ENCODE peak calls at places on chromosome 19, in eight cellular contexts. I is cardiac muscle cell, Q is OCI-LY7, M is PC-3, B is psoas muscle, Z is tibial artery, N is neuronal stem cell, P is uterus. V is an unnamed sample. For H3K4me1, the result is how much of the 10 kb centered on the place peaks cover.

GRCh38 chr19:49434907-49435577 is 6.3 kb downstream of the SLC17A7 start:
- DNase-seq in I (no peak), Q (no peak), M (no peak), B (no peak), Z (no peak), N (no peak), P (no peak), V (no peak)

GRCh38 chr19:7691497-7691896 is 10.4 kb downstream of the FCER2 start:
- DNase-seq in I (no peak), Q (no peak), M (no peak), B (no peak), Z (no peak), N (no peak), P (no peak), V (no peak)

GRCh38 chr19:27865927-27866777 is 1346.8 kb downstream of the UQCRFS1 start:
- DNase-seq in I (no peak), Q (no peak), M (no peak), B (no peak), Z (no peak), N (no peak), P (no peak), V (no peak)

GRCh38 chr19:19250196-19250801 is 22.8 kb downstream of the TM6SF2 start:
- DNase-seq in I (no peak), Q (no peak), M (no peak), B (no peak), Z (no peak), N (no peak), P (no peak), V (no peak)

GRCh38 chr19:474126-475078 is 13.6 kb upstream of the SHC2 start:
- DNase-seq in I (no peak), Q (no peak), M (no peak), B (no peak), Z (no peak), N (no peak), P (no peak), V (peak)

GRCh38 chr19:18286973-18287635 is 5.7 kb upstream of the JUND start:
- DNase-seq in I (no peak), Q (no peak), M (no peak), B (no peak), Z (no peak), N (no peak), P (no peak), V (no peak)

GRCh38 chr19:6736917-6737283 is 480 bp downstream of the GPR108 start:
- DNase-seq in I (no peak), Q (no peak), M (no peak), B (no peak), Z (no peak), N (no peak), P (no peak), V (no peak)

GRCh38 chr19:52370341-52370710 is 603 bp downstream of the ZNF880 start:
- DNase-seq in I (no peak), Q (no peak), M (no peak), B (no peak), Z (no peak), N (no peak), P (no peak), V (no peak)

GRCh38 chr19:46944918-46945628 is 74.6 kb upstream of the NPAS1 start:
- DNase-seq in I (peak), Q (no peak), M (no peak), B (peak), Z (peak), N (peak), P (peak), V (peak)

GRCh38 chr19:55467236-55468053 is 2.9 kb upstream of the C19orf85 start:
- DNase-seq in I (peak), Q (peak), M (peak), B (peak), Z (peak), N (no peak), P (peak), V (peak)

GRCh38 chr19:22620912-22621311 is 13.2 kb upstream of the ZNF492 start:
- DNase-seq in I (no peak), Q (no peak), M (no peak), B (no peak), Z (no peak), N (no peak), P (no peak), V (no peak)

GRCh38 chr19:15159251-15159650 is 41.5 kb downstream of the NOTCH3 start:
- DNase-seq in I (no peak), Q (peak), M (peak), B (no peak), Z (no peak), N (no peak), P (no peak), V (no peak)

GRCh38 chr19:13764821-13765394 is 586 bp downstream of the MRI1 start:
- DNase-seq in I (peak), Q (no peak), M (peak), B (peak), Z (no peak), N (no peak), P (no peak), V (peak)

GRCh38 chr19:3849092-3849491 is 19.7 kb downstream of the ZFR2 start:
- DNase-seq in I (peak), Q (peak), M (peak), B (no peak), Z (no peak), N (no peak), P (no peak), V (no peak)

GRCh38 chr19:43618921-43619261 is 538 bp downstream of the ZNF428 start:
- DNase-seq in I (no peak), Q (peak), M (peak), B (no peak), Z (peak), N (no peak), P (peak), V (no peak)

GRCh38 chr19:4981681-4981958 is 12.7 kb downstream of the KDM4B start:
- DNase-seq in I (no peak), Q (peak), M (no peak), B (no peak), Z (no peak), N (no peak), P (no peak), V (no peak)

GRCh38 chr19:45202637-45203036 is 24.1 kb downstream of the BLOC1S3 start:
- DNase-seq in I (no peak), Q (no peak), M (no peak), B (no peak), Z (no peak), N (no peak), P (no peak), V (no peak)

GRCh38 chr19:8487137-8487851 is 15.1 kb downstream of the PRAM1 start:
- DNase-seq in I (no peak), Q (no peak), M (no peak), B (no peak), Z (peak), N (no peak), P (no peak), V (no peak)

GRCh38 chr19:4983346-4984105 is 14.6 kb downstream of the KDM4B start:
- DNase-seq in I (no peak), Q (no peak), M (no peak), B (peak), Z (no peak), N (no peak), P (no peak), V (no peak)

GRCh38 chr19:8174706-8175105 is 25.3 kb upstream of the FBN3 start:
- DNase-seq in I (no peak), Q (no peak), M (peak), B (no peak), Z (no peak), N (no peak), P (no peak), V (no peak)

GRCh38 chr19:1103691-1104451 is at the start of gene GPX4:
- DNase-seq in I (peak), Q (peak), M (peak), B (peak), Z (peak), N (peak), P (peak), V (peak)

GRCh38 chr19:40365613-40366401 is 17.3 kb downstream of the PLD3 start:
- DNase-seq in I (peak), Q (peak), M (peak), B (no peak), Z (peak), N (peak), P (peak), V (peak)

GRCh38 chr19:5491565-5491964 is 36.3 kb downstream of the ZNRF4 start:
- DNase-seq in I (no peak), Q (no peak), M (no peak), B (no peak), Z (no peak), N (no peak), P (no peak), V (no peak)

GRCh38 chr19:343941-344624 is 513 bp downstream of the MIER2 start:
- DNase-seq in I (peak), Q (peak), M (no peak), B (peak), Z (no peak), N (peak), P (peak), V (peak)

GRCh38 chr19:13839193-13839937 is 37.6 kb upstream of the NANOS3 start:
- DNase-seq in I (peak), Q (peak), M (peak), B (peak), Z (peak), N (no peak), P (peak), V (peak)

GRCh38 chr19:40613669-40614594 is 12.8 kb downstream of the LTBP4 start:
- DNase-seq in I (peak), Q (peak), M (no peak), B (peak), Z (peak), N (no peak), P (peak), V (peak)

GRCh38 chr19:38182536-38183210 is 41.3 kb downstream of the DPF1 start:
- DNase-seq in I (no peak), Q (no peak), M (no peak), B (no peak), Z (no peak), N (no peak), P (no peak), V (no peak)

GRCh38 chr19:11345122-11345752 is 831 bp downstream of the TMEM205 start:
- DNase-seq in I (no peak), Q (no peak), M (peak), B (no peak), Z (no peak), N (no peak), P (no peak), V (no peak)

GRCh38 chr19:14089412-14089661 is 1.2 kb downstream of the SAMD1 start:
- DNase-seq in I (no peak), Q (peak), M (peak), B (no peak), Z (no peak), N (no peak), P (no peak), V (no peak)

GRCh38 chr19:14433454-14434156 is 499 bp downstream of the PKN1 start:
- DNase-seq in I (no peak), Q (peak), M (peak), B (no peak), Z (no peak), N (no peak), P (peak), V (peak)

GRCh38 chr19:16420781-16421386 is 50.9 kb downstream of the EPS15L1 start:
- DNase-seq in I (peak), Q (no peak), M (no peak), B (no peak), Z (no peak), N (no peak), P (no peak), V (no peak)

GRCh38 chr19:38228491-38229439 is 4.7 kb upstream of the DPF1 start:
- DNase-seq in I (peak), Q (no peak), M (no peak), B (no peak), Z (no peak), N (no peak), P (no peak), V (no peak)

GRCh38 chr19:4337906-4338440 is 654 bp downstream of the STAP2 start:
- DNase-seq in I (peak), Q (no peak), M (peak), B (no peak), Z (no peak), N (no peak), P (no peak), V (peak)

GRCh38 chr19:23241433-23241832 is 8.8 kb downstream of the ZNF724 start:
- DNase-seq in I (no peak), Q (peak), M (no peak), B (no peak), Z (no peak), N (no peak), P (no peak), V (no peak)

GRCh38 chr19:4456566-4456842 is 1.1 kb downstream of the UBXN6 start:
- DNase-seq in I (peak), Q (no peak), M (peak), B (peak), Z (no peak), N (no peak), P (no peak), V (peak)

GRCh38 chr19:49567722-49568454 is 12.5 kb downstream of the NOSIP start:
- DNase-seq in I (no peak), Q (no peak), M (peak), B (no peak), Z (no peak), N (no peak), P (no peak), V (no peak)

GRCh38 chr19:42475366-42475765 is 32.6 kb upstream of the CXCL17 start:
- DNase-seq in I (no peak), Q (no peak), M (no peak), B (no peak), Z (no peak), N (no peak), P (no peak), V (no peak)

GRCh38 chr19:36054119-36054732 is at the start of gene THAP8:
- DNase-seq in I (peak), Q (peak), M (peak), B (peak), Z (peak), N (peak), P (peak), V (peak)

GRCh38 chr19:50717891-50718254 is 1.7 kb downstream of the SHANK1 start:
- DNase-seq in I (no peak), Q (no peak), M (no peak), B (no peak), Z (no peak), N (no peak), P (no peak), V (no peak)

DNA sequence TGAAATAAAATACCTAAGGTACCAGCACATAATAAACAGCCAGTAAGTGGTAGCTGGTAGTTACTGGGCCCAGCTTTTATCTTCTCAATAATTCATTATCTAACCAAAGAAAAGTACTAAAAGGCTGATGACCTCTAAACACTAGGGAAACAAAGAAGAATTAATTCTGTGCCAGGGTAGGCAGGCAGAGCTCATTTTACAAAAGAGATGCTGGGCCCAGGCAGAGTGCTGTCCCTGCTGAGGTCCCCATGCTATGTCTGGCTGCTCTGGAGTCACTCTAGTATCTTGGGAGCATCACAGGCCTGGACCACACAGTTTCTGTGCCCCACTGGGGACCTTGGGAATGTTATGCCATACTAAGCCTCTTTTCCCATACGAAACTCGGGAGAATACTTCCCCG is 18.2 kb downstream of the ZNF507 start:
- DNase-seq in I (no peak), Q (no peak), M (no peak), B (no peak), Z (no peak), N (no peak), P (no peak), V (no peak)
- H3K27ac ChIP-seq in I (peak), Q (no peak), M (no peak), B (peak), Z (peak), N (no peak), P (no peak), V (peak)

GRCh38 chr19:34667349-34668076 is 9.4 kb downstream of the SCGB2B2 start:
- DNase-seq in I (no peak), Q (peak), M (peak), B (no peak), Z (no peak), N (no peak), P (no peak), V (no peak)
- H3K4me3 ChIP-seq in I (no peak), Q (peak), M (peak), B (peak), Z (peak), N (no peak), P (no peak), V (peak)

DNA sequence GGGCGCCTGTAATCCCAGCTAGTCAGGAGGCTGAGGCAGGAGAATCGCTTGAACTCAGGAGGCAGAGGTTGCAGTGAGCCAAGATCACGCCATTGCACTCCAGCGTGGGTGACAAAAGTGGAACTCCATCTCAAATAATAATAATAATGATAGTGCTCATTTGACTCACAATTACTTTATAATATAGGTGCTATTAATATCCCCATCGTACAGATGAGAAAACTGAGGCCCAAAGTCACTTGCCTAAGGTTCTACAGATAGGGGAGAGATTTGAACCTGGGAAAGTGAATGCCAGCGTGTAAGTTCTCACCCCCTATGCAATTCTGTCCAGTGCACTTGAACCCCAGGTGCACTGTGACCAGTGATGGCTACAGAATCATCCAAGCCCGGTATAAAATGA is 5.9 kb downstream of the GMFG start:
- DNase-seq in I (no peak), Q (no peak), M (no peak), B (no peak), Z (no peak), N (no peak), P (no peak), V (no peak)
- H3K4me1 ChIP-seq in I (under half), Q (under half), M (under half), B (under half), Z (under half), N (under half), P (under half), V (under half)

GRCh38 chr19:57583104-57583520 is 833 bp upstream of the ZIK1 start:
- DNase-seq in I (no peak), Q (no peak), M (no peak), B (no peak), Z (no peak), N (no peak), P (no peak), V (no peak)

GRCh38 chr19:57587529-57587928 is 3.6 kb downstream of the ZIK1 start:
- DNase-seq in I (no peak), Q (no peak), M (peak), B (no peak), Z (no peak), N (no peak), P (no peak), V (no peak)

GRCh38 chr19:57578487-57579205 is at the start of gene ZNF416:
- DNase-seq in I (peak), Q (peak), M (peak), B (peak), Z (peak), N (peak), P (peak), V (peak)

DNA sequence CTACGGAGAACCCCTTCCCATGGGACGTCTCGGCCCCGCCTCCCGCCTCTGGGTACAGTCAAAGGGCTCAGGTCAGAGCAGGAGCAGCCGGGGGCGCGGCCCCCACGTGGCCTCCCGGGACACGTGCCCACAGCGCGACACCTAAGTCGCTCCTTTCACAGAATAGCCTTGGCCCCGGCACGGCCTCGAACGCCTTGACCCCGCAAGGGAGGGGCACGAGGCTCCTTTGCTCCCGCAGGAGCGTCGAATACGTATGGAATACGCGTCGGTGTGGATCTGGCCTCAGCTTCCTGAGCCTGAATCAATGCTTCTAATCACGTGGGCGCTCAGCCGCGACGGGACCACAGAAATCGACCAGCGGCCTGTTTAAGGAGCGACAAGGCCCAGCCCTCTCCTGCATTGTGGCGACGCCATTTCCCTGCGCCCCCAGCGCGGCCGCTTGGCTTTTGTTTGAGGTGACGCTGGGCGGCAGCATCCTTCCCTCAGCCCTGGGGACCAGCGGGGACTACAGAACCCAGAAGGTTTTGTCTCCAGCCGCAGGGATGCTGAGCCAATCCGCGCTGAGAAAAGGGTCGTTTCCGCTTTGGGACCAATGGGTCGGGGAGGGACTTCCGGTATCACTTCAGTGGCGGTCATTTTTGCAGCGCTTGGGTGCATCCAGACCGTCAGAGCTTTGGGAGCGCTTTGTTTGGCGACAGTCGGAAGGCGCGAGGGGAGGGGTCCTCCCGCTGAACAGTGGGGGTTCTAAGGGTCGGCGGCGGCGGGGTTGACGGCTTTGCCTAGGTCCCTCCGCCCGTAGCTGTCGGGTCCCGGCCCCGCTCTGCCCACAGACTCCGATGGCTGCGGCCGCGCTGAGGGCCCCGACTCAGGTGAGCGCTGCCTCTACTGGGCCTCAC is at the start of gene ZIK1:
- DNase-seq in I (peak), Q (no peak), M (no peak), B (peak), Z (peak), N (peak), P (peak), V (peak)
- H3K27ac ChIP-seq in I (peak), Q (no peak), M (no peak), B (peak), Z (no peak), N (peak), P (no peak), V (peak)

V was measured in right cardiac atrium.